ENCODE peak calls at places on chromosomes 2 and 18, in five cellular contexts. C, M, S, P and J are unnamed samples.

GRCh38 chr18:62249478-62250097 is 62.5 kb downstream of the RELCH start:
- DNase-seq in C (peak), M (peak), S (peak), P (no peak), J (no peak)

GRCh38 chr18:44909191-44909719 is 228.6 kb downstream of the SETBP1 start:
- DNase-seq in M (no peak), C (no peak), P (no peak), S (no peak), J (no peak)

GRCh38 chr18:50138181-50139064 is 56.5 kb downstream of the MYO5B start:
- DNase-seq in P (no peak), S (no peak), M (no peak), C (no peak), J (no peak)

GRCh38 chr18:5073026-5073944 is 123.8 kb downstream of the AKAIN1 start:
- DNase-seq in C (peak), M (peak), P (no peak), S (peak), J (no peak)

GRCh38 chr18:35271656-35272055 is 18.4 kb downstream of the ZSCAN30 start:
- DNase-seq in P (no peak), S (no peak), C (no peak), M (no peak), J (no peak)

GRCh38 chr2:174878537-174879147 is 114.4 kb upstream of the CHRNA1 start:
- DNase-seq in M (no peak), C (no peak), S (no peak), P (no peak), J (no peak)

GRCh38 chr18:1018211-1018651 is 113.6 kb downstream of the ADCYAP1 start:
- DNase-seq in P (no peak), C (no peak), S (no peak), M (no peak), J (no peak)

GRCh38 chr18:38951633-38952032 is 1386.0 kb upstream of the CELF4 start:
- DNase-seq in M (no peak), P (no peak), S (no peak), C (no peak), J (no peak)

GRCh38 chr18:48949606-48950535 is 894 bp downstream of the SMAD7 start:
- DNase-seq in M (no peak), S (no peak), C (peak), P (no peak), J (peak)

GRCh38 chr2:10039658-10040410 is 3.5 kb upstream of the KLF11 start:
- DNase-seq in S (no peak), C (no peak), P (no peak), M (no peak), J (no peak)

GRCh38 chr2:230170532-230170931 is 49.3 kb downstream of the SP110 start:
- DNase-seq in C (no peak), S (no peak), P (no peak), M (no peak), J (no peak)

GRCh38 chr18:78934003-78934402 is 45.6 kb upstream of the SALL3 start:
- DNase-seq in P (peak), M (no peak), C (no peak), S (no peak), J (no peak)

GRCh38 chr2:233871432-233871831 is 3.2 kb upstream of the MSL3B start:
- DNase-seq in C (no peak), S (no peak), P (no peak), M (no peak), J (no peak)

GRCh38 chr2:172230783-172231446 is 128.2 kb upstream of the DLX2 start:
- DNase-seq in P (no peak), C (no peak), M (no peak), S (no peak), J (no peak)

GRCh38 chr18:48955528-48956261 is 4.9 kb upstream of the SMAD7 start:
- DNase-seq in P (no peak), C (no peak), M (no peak), S (no peak), J (no peak)

GRCh38 chr2:44902767-44903166 is 38.7 kb upstream of the SIX3 start:
- DNase-seq in P (no peak), M (no peak), S (no peak), C (no peak), J (no peak)

GRCh38 chr18:76528477-76529432 is 33.7 kb upstream of the ZNF516 start:
- DNase-seq in S (no peak), M (no peak), P (peak), C (no peak), J (no peak)

GRCh38 chr2:154193246-154193645 is 321.5 kb downstream of the GALNT13 start:
- DNase-seq in C (peak), P (no peak), M (no peak), S (no peak), J (no peak)

GRCh38 chr2:237669628-237670351 is 42.4 kb downstream of the LRRFIP1 start:
- DNase-seq in P (no peak), C (peak), M (no peak), S (no peak), J (no peak)

GRCh38 chr2:147846382-147847081 is 1.7 kb downstream of the ACVR2A start:
- DNase-seq in M (no peak), P (no peak), C (no peak), S (no peak), J (no peak)

GRCh38 chr18:74050807-74051206 is 96.8 kb downstream of the FBXO15 start:
- DNase-seq in S (no peak), C (no peak), P (no peak), M (no peak), J (no peak)

GRCh38 chr2:196278491-196278911 is 107.1 kb upstream of the STK17B start:
- DNase-seq in S (no peak), P (no peak), M (peak), C (no peak), J (no peak)